ENCODE peak calls at places on chromosomes 5 and 9, in eight cellular contexts. Y is Panc1, P is HCT116, D is K562, M is GM23338, N is HepG2, E is SK-N-SH, R is GM12878. Z is an unnamed sample.

GRCh38 chr9:124296094-124296493 is 38.3 kb downstream of the NEK6 start:
- DNase-seq in Y (no peak), P (no peak), D (no peak), M (no peak), N (no peak), E (peak), R (no peak), Z (no peak)

GRCh38 chr5:33313150-33313549 is 127.6 kb upstream of the TARS1 start:
- DNase-seq in Y (peak), P (peak), D (no peak), M (peak), N (no peak), E (no peak), R (no peak), Z (no peak)

GRCh38 chr9:19699757-19700156 is 89.1 kb downstream of the SLC24A2 start:
- DNase-seq in Y (no peak), P (no peak), D (no peak), M (peak), N (no peak), E (no peak), R (no peak), Z (no peak)

GRCh38 chr9:129968690-129969485 is 74.1 kb downstream of the FNBP1 start:
- DNase-seq in Y (no peak), P (no peak), D (no peak), M (no peak), N (no peak), E (no peak), R (no peak), Z (no peak)

GRCh38 chr9:85404911-85405580 is 336.7 kb downstream of the AGTPBP1 start:
- DNase-seq in Y (no peak), P (no peak), D (no peak), M (no peak), N (no peak), E (no peak), R (no peak), Z (no peak)

GRCh38 chr9:126033956-126034355 is 286.8 kb downstream of the PBX3 start:
- DNase-seq in Y (no peak), P (no peak), D (no peak), M (no peak), N (no peak), E (no peak), R (no peak), Z (no peak)

GRCh38 chr9:33241298-33241697 is 1.3 kb downstream of the SPINK4 start:
- DNase-seq in Y (no peak), P (no peak), D (no peak), M (no peak), N (no peak), E (no peak), R (no peak), Z (no peak)

GRCh38 chr5:138488481-138488945 is 23.2 kb downstream of the EGR1 start:
- DNase-seq in Y (no peak), P (no peak), D (peak), M (no peak), N (no peak), E (no peak), R (no peak), Z (no peak)

GRCh38 chr9:115650768-115651167 is 502.8 kb upstream of the PAPPA start:
- DNase-seq in Y (no peak), P (no peak), D (no peak), M (no peak), N (no peak), E (no peak), R (no peak), Z (no peak)

GRCh38 chr5:89930591-89931383 is 478.8 kb downstream of the CETN3 start:
- DNase-seq in Y (peak), P (peak), D (no peak), M (no peak), N (peak), E (no peak), R (peak), Z (no peak)

GRCh38 chr5:78755822-78756429 is 107.4 kb upstream of the LHFPL2 start:
- DNase-seq in Y (no peak), P (no peak), D (no peak), M (no peak), N (no peak), E (no peak), R (no peak), Z (no peak)

GRCh38 chr9:120175031-120175430 is 404.9 kb downstream of the CDK5RAP2 start:
- DNase-seq in Y (no peak), P (no peak), D (no peak), M (no peak), N (no peak), E (no peak), R (no peak), Z (no peak)

GRCh38 chr5:60333103-60333502 is 366.9 kb downstream of the DEPDC1B start:
- DNase-seq in Y (no peak), P (no peak), D (no peak), M (no peak), N (no peak), E (no peak), R (no peak), Z (no peak)

GRCh38 chr5:76331139-76331538 is 71.9 kb upstream of the IQGAP2 start:
- DNase-seq in Y (no peak), P (no peak), D (peak), M (peak), N (no peak), E (no peak), R (no peak), Z (no peak)

GRCh38 chr5:37734114-37734513 is 105.7 kb downstream of the GDNF start:
- DNase-seq in Y (no peak), P (no peak), D (no peak), M (no peak), N (no peak), E (no peak), R (no peak), Z (no peak)

GRCh38 chr5:80805038-80805437 is 150.3 kb upstream of the DHFR start:
- DNase-seq in Y (no peak), P (no peak), D (no peak), M (no peak), N (no peak), E (no peak), R (no peak), Z (no peak)

GRCh38 chr9:134236001-134236421 is 71.6 kb upstream of the RNU6ATAC start:
- DNase-seq in Y (no peak), P (no peak), D (no peak), M (no peak), N (no peak), E (no peak), R (no peak), Z (no peak)

GRCh38 chr5:56490971-56491468 is 257.9 kb upstream of the ANKRD55 start:
- DNase-seq in Y (no peak), P (peak), D (peak), M (no peak), N (no peak), E (no peak), R (no peak), Z (no peak)

GRCh38 chr5:87361536-87362213 is 51.1 kb downstream of the CCNH start:
- DNase-seq in Y (no peak), P (no peak), D (no peak), M (no peak), N (no peak), E (no peak), R (no peak), Z (no peak)

GRCh38 chr9:106403081-106403480 is 459.9 kb upstream of the ZNF462 start:
- DNase-seq in Y (peak), P (no peak), D (no peak), M (no peak), N (peak), E (no peak), R (no peak), Z (no peak)

GRCh38 chr9:97510797-97511761 is 9.6 kb downstream of the TMOD1 start:
- DNase-seq in Y (no peak), P (no peak), D (peak), M (no peak), N (no peak), E (no peak), R (peak), Z (no peak)

GRCh38 chr9:135076143-135076875 is 11.2 kb upstream of the OLFM1 start:
- DNase-seq in Y (no peak), P (no peak), D (no peak), M (no peak), N (no peak), E (peak), R (no peak), Z (no peak)

GRCh38 chr5:130471-131175 is 38.7 kb downstream of the PLEKHG4B start:
- DNase-seq in Y (no peak), P (no peak), D (no peak), M (peak), N (no peak), E (no peak), R (no peak), Z (peak)

GRCh38 chr5:90547072-90547536 is 11.5 kb upstream of the ADGRV1 start:
- DNase-seq in Y (no peak), P (no peak), D (no peak), M (no peak), N (peak), E (no peak), R (no peak), Z (no peak)

GRCh38 chr9:8845808-8846207 is 1046.2 kb upstream of the DMAC1 start:
- DNase-seq in Y (no peak), P (no peak), D (no peak), M (no peak), N (no peak), E (peak), R (no peak), Z (no peak)

GRCh38 chr9:107447834-107448233 is 41.7 kb downstream of the KLF4 start:
- DNase-seq in Y (no peak), P (no peak), D (no peak), M (no peak), N (no peak), E (no peak), R (no peak), Z (no peak)

GRCh38 chr9:107446491-107446890 is 43.1 kb downstream of the KLF4 start:
- DNase-seq in Y (no peak), P (no peak), D (no peak), M (no peak), N (no peak), E (no peak), R (no peak), Z (no peak)

GRCh38 chr9:107443786-107444185 is 45.8 kb downstream of the KLF4 start:
- DNase-seq in Y (no peak), P (no peak), D (no peak), M (no peak), N (no peak), E (no peak), R (no peak), Z (no peak)

DNA sequence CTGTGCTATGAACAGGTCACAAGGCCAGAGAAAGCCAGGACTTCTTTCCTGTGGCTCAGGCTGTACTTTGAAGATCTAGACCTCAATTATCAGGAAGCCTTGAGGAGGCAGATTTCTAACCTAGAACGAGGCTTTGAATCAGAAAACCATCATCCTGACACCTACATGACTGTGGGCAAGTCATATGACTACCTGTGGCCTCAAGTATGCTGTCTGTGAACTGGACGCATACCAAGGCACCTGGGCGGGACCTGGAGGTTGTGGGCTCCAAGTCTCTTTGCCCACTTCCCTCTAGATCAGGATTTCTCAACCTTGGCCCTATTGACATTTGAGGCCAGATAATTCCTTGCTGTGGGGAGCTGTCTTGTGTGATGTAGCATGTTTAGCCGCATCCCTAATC is 42.5 kb downstream of the KLF4 start:
- DNase-seq in Y (no peak), P (no peak), D (no peak), M (no peak), N (no peak), E (no peak), R (no peak), Z (no peak)
- TF ChIP-seq REST in Y (no peak), P (no peak), D (no peak), M (no peak), N (no peak), E (no peak), R (no peak), Z (no peak)

GRCh38 chr9:127396808-127397721 is at the start of gene SLC2A8:
- DNase-seq in Y (peak), P (peak), D (peak), M (peak), N (peak), E (peak), R (peak), Z (peak)
- TF ChIP-seq POLR2AphosphoS5 in Y (no peak), P (peak), D (peak), M (peak), N (peak), E (peak), R (no peak), Z (no peak)

DNA sequence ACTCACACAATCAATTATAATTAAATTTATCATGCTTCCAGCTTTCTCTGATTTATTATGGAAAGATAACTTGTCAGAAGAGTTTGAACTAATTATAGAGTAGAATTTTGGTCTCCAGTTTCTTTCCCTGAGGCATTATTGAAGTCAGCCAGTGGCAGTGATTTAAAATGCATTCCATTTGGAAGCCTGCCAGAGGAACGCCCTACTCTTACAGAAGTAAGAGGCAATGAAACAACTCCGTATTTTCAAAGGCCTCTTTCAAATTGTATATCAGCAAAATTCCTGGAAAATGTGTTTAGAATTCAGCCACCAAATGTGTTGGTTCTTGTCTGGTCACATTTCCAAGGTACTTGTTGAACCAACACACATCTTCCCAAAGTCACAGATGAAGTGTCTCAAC is 640.9 kb downstream of the SEMA5A start:
- DNase-seq in Y (no peak), P (no peak), D (no peak), M (no peak), N (no peak), E (no peak), R (no peak), Z (no peak)
- TF ChIP-seq REST in Y (no peak), P (no peak), D (no peak), M (no peak), N (no peak), E (no peak), R (no peak), Z (no peak)

DNA sequence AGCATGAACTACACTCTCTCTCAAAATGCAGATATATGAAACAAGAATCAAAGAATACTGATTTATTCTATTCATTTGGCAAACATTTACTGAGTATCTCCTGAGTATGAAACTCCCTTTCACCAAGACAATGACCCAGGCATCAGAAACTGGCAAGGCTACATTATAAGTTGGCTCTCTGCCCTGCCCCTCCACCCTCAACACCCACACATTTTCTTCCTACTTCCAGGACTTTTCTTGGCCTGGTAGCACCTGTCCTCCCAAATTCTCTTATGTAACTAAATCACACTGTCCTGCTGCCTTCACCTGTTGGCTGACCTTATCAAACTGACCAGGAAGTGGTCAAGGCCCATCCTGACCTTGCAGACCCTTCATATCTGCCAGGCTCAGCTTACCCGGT is 3.5 kb downstream of the RASEF start:
- DNase-seq in Y (no peak), P (no peak), D (no peak), M (no peak), N (no peak), E (no peak), R (no peak), Z (no peak)
- TF ChIP-seq POLR2AphosphoS5 in Y (no peak), P (no peak), D (no peak), M (no peak), N (no peak), E (no peak), R (no peak), Z (no peak)

Z was measured in HL-60.